ENCODE peak calls at places on chromosomes 1 and 21, in seven cellular contexts. J is Peyer's patch, Y is esophagus muscularis mucosa, Z is body of pancreas, H is breast epithelium, I is lower leg skin, K is ovary. B is an unnamed sample.

GRCh38 chr21:40902299-40902698 is 55.3 kb upstream of the DSCAM start:
- DNase-seq in J (no peak), Y (no peak), Z (peak), H (peak), I (no peak), K (no peak), B (no peak)

GRCh38 chr1:56439610-56440264 is 139.6 kb downstream of the PLPP3 start:
- DNase-seq in J (no peak), Y (no peak), Z (no peak), H (no peak), I (no peak), K (no peak), B (no peak)

GRCh38 chr1:81126989-81127571 is 673.7 kb upstream of the ADGRL2 start:
- DNase-seq in J (no peak), Y (no peak), Z (peak), H (no peak), I (no peak), K (no peak), B (no peak)

GRCh38 chr1:8285103-8285502 is 32.8 kb upstream of the SLC45A1 start:
- DNase-seq in J (peak), Y (no peak), Z (no peak), H (no peak), I (no peak), K (no peak), B (no peak)

GRCh38 chr21:39082656-39083376 is 100.4 kb downstream of the PSMG1 start:
- DNase-seq in J (peak), Y (no peak), Z (peak), H (peak), I (no peak), K (no peak), B (no peak)

GRCh38 chr1:76872944-76873343 is 5.7 kb downstream of the ST6GALNAC5 start:
- DNase-seq in J (no peak), Y (no peak), Z (no peak), H (no peak), I (no peak), K (no peak), B (no peak)

GRCh38 chr1:81937791-81938450 is 137.2 kb downstream of the ADGRL2 start:
- DNase-seq in J (no peak), Y (no peak), Z (no peak), H (no peak), I (no peak), K (no peak), B (no peak)

GRCh38 chr1:192810253-192810880 is 1.5 kb downstream of the RGS2 start:
- DNase-seq in J (no peak), Y (no peak), Z (peak), H (no peak), I (no peak), K (no peak), B (peak)

GRCh38 chr1:26016944-26017545 is 4.5 kb upstream of the EXTL1 start:
- DNase-seq in J (no peak), Y (no peak), Z (no peak), H (no peak), I (no peak), K (no peak), B (peak)

GRCh38 chr21:43827015-43827611 is 37.7 kb downstream of the RRP1 start:
- DNase-seq in J (peak), Y (no peak), Z (no peak), H (no peak), I (no peak), K (no peak), B (no peak)

GRCh38 chr1:52571783-52572182 is 18.9 kb upstream of the TUT4 start:
- DNase-seq in J (no peak), Y (no peak), Z (no peak), H (no peak), I (no peak), K (no peak), B (peak)

GRCh38 chr1:91533625-91534024 is 33.0 kb downstream of the CDC7 start:
- DNase-seq in J (no peak), Y (no peak), Z (no peak), H (no peak), I (no peak), K (no peak), B (no peak)

GRCh38 chr1:23168079-23168461 is 586 bp downstream of the LUZP1 start:
- DNase-seq in J (peak), Y (no peak), Z (peak), H (no peak), I (no peak), K (peak), B (peak)

GRCh38 chr1:183289104-183289503 is 103.0 kb downstream of the LAMC2 start:
- DNase-seq in J (no peak), Y (no peak), Z (no peak), H (no peak), I (no peak), K (no peak), B (no peak)

GRCh38 chr1:160137216-160137862 is 14.1 kb upstream of the ATP1A4 start:
- DNase-seq in J (no peak), Y (no peak), Z (no peak), H (no peak), I (no peak), K (no peak), B (no peak)

GRCh38 chr1:37877991-37878544 is 18.7 kb upstream of the MTF1 start:
- DNase-seq in J (no peak), Y (no peak), Z (no peak), H (no peak), I (no peak), K (no peak), B (no peak)

GRCh38 chr1:4668738-4669700 is 14.6 kb downstream of the AJAP1 start:
- DNase-seq in J (no peak), Y (no peak), Z (no peak), H (no peak), I (no peak), K (no peak), B (no peak)

DNA sequence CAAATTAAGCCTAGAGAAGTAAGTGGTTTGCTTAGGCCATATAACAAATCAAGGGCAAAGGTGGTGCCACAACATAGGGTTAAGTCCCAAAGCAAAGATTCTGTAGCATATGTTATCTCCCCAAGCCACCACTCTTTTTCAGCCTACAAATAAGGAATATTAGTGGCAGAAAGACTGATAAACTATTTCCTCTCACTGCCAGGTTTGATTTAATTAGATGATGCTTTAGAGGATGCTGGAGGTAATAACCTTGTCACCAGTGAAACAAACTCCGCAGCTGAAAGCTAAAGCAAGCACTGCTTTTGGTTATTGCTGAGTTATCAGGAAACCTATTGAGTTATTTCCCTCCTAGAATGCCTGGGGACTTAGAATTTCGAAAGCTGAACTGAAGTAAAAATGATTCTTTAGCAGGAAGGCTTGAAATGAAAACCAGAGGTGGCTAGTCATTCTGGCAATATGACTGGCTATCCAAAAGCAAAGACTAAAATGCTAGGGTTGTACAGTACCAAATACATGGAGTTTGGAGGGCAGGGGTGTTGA is 145.2 kb downstream of the SYT2 start:
- DNase-seq in J (no peak), Y (no peak), Z (no peak), H (no peak), I (no peak), K (no peak), B (no peak)
- TF ChIP-seq POLR2A in J (no peak), Y (no peak), Z (no peak), H (no peak), I (no peak), K (no peak), B (no peak)

DNA sequence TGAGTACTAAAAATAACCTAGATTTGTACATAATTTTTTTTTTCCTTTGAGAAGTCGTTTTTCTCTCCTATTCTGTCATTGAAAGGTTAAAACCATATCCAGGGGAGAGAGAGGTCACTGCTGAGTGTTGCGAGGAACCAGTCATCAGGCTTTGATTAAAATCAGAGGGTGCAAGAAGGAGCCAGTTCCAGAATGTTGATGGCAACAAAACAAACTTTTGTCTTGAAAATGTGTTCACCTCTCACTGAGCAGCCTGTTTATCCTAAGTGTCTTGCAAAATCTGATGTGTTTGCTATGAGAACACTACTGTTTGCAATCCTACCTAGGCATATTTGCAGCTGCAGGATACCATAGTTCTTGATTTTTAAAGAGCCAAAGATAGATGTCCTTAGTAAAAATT is 25.9 kb downstream of the PTGFR start:
- DNase-seq in J (no peak), Y (no peak), Z (no peak), H (no peak), I (no peak), K (no peak), B (no peak)
- TF ChIP-seq POLR2A in J (no peak), Y (no peak), Z (no peak), H (no peak), I (no peak), K (no peak), B (no peak)

DNA sequence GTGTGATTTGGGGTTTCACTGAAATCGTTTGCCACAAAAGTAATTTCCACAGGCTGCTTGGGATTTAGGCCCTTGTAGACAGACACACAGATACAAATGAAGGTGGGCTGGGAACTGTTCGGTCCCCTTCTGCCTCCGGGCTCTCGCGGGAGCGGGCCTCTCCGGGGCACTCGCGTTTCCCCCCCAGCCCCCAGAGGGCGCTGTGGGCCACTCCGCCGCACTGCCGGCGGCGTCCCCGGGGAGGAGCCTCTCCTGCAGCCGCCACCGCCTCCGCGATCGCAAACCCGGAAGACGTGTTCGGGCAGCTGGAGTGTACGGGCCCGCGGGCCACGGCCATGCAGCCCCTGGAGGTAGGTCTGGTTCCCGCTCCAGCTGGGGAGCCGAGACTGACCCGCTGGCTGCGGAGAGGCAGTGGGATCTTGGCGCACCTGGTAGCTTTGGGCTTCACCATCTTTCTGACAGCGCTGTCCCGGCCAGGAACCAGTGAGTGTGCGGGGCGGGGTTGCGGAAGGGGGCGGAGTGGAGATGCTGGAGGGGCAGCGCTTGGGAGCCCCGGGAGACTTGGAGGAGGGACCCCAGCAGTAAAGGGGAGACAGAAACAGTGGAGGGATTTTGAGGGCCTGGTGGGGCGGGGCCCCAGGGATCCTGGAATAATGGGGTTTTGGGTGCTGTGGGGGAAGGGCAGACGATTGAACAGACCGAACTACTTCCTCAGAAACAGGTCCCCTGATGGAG is at the start of gene CYB561D1:
- DNase-seq in J (peak), Y (peak), Z (peak), H (peak), I (peak), K (peak), B (peak)
- TF ChIP-seq POLR2A in J (peak), Y (no peak), Z (peak), H (no peak), I (no peak), K (peak), B (peak)

GRCh38 chr1:156893048-156893953 is at the start of gene PEAR1:
- DNase-seq in J (no peak), Y (no peak), Z (no peak), H (no peak), I (no peak), K (peak), B (no peak)
- TF ChIP-seq POLR2A in J (no peak), Y (no peak), Z (no peak), H (no peak), I (no peak), K (no peak), B (no peak)

B was measured in NB4.